ENCODE peak calls at places on chromosomes 1 and 21, in six cellular contexts. One of them, this sample, is unnamed.

GRCh38 chr1:24894002-24894401 is 36.1 kb downstream of the RUNX3 start:
- DNase-seq in H1: no peak
- DNase-seq in HepG2: no peak
- DNase-seq in GM12878: no peak
- DNase-seq in GM12892: no peak
- DNase-seq in K562: no peak
- DNase-seq in this sample: no peak

GRCh38 chr1:51728611-51729155 is 111.8 kb downstream of the OSBPL9 start:
- DNase-seq in K562: no peak
- DNase-seq in H1: no peak
- DNase-seq in GM12878: no peak
- DNase-seq in GM12892: no peak
- DNase-seq in HepG2: no peak
- DNase-seq in this sample: no peak

GRCh38 chr1:7177438-7178126 is 392.3 kb downstream of the CAMTA1 start:
- DNase-seq in GM12892: no peak
- DNase-seq in H1: no peak
- DNase-seq in K562: no peak
- DNase-seq in HepG2: no peak
- DNase-seq in GM12878: no peak
- DNase-seq in this sample: no peak

GRCh38 chr1:212699104-212699838 is 369 bp downstream of the BATF3 start:
- DNase-seq in GM12878: no peak
- DNase-seq in GM12892: no peak
- DNase-seq in H1: peak
- DNase-seq in K562: peak
- DNase-seq in HepG2: peak
- DNase-seq in this sample: peak

GRCh38 chr1:8371372-8371991 is 53.6 kb downstream of the SLC45A1 start:
- DNase-seq in GM12878: no peak
- DNase-seq in H1: no peak
- DNase-seq in HepG2: no peak
- DNase-seq in GM12892: no peak
- DNase-seq in K562: no peak
- DNase-seq in this sample: no peak

GRCh38 chr1:50977575-50978143 is 7.6 kb downstream of the CDKN2C start:
- DNase-seq in GM12878: no peak
- DNase-seq in HepG2: peak
- DNase-seq in H1: no peak
- DNase-seq in GM12892: peak
- DNase-seq in K562: peak
- DNase-seq in this sample: peak

GRCh38 chr1:211781260-211781659 is 49.3 kb downstream of the LPGAT1 start:
- DNase-seq in K562: no peak
- DNase-seq in GM12892: no peak
- DNase-seq in H1: no peak
- DNase-seq in HepG2: no peak
- DNase-seq in GM12878: no peak
- DNase-seq in this sample: peak

GRCh38 chr21:26587621-26588260 is 14.7 kb upstream of the CYYR1 start:
- DNase-seq in H1: no peak
- DNase-seq in HepG2: no peak
- DNase-seq in K562: no peak
- DNase-seq in GM12892: no peak
- DNase-seq in GM12878: no peak
- DNase-seq in this sample: no peak

GRCh38 chr1:32963746-32964460 is 706 bp downstream of the RNF19B start:
- DNase-seq in H1: no peak
- DNase-seq in GM12878: no peak
- DNase-seq in K562: peak
- DNase-seq in HepG2: no peak
- DNase-seq in GM12892: peak
- DNase-seq in this sample: peak

GRCh38 chr1:207754011-207754410 is 2.2 kb downstream of the CD46 start:
- DNase-seq in H1: no peak
- DNase-seq in HepG2: no peak
- DNase-seq in GM12878: no peak
- DNase-seq in K562: no peak
- DNase-seq in GM12892: no peak
- DNase-seq in this sample: no peak

GRCh38 chr1:207753611-207754010 is 1.8 kb downstream of the CD46 start:
- DNase-seq in H1: no peak
- DNase-seq in HepG2: no peak
- DNase-seq in GM12892: no peak
- DNase-seq in K562: no peak
- DNase-seq in GM12878: no peak
- DNase-seq in this sample: no peak

GRCh38 chr1:207750901-207751300 is 953 bp upstream of the CD46 start:
- DNase-seq in GM12892: no peak
- DNase-seq in K562: no peak
- DNase-seq in GM12878: no peak
- DNase-seq in H1: no peak
- DNase-seq in HepG2: no peak
- DNase-seq in this sample: no peak

GRCh38 chr1:207752456-207753132 is 740 bp downstream of the CD46 start:
- DNase-seq in GM12878: no peak
- DNase-seq in GM12892: peak
- DNase-seq in K562: peak
- DNase-seq in H1: no peak
- DNase-seq in HepG2: peak
- DNase-seq in this sample: peak

DNA sequence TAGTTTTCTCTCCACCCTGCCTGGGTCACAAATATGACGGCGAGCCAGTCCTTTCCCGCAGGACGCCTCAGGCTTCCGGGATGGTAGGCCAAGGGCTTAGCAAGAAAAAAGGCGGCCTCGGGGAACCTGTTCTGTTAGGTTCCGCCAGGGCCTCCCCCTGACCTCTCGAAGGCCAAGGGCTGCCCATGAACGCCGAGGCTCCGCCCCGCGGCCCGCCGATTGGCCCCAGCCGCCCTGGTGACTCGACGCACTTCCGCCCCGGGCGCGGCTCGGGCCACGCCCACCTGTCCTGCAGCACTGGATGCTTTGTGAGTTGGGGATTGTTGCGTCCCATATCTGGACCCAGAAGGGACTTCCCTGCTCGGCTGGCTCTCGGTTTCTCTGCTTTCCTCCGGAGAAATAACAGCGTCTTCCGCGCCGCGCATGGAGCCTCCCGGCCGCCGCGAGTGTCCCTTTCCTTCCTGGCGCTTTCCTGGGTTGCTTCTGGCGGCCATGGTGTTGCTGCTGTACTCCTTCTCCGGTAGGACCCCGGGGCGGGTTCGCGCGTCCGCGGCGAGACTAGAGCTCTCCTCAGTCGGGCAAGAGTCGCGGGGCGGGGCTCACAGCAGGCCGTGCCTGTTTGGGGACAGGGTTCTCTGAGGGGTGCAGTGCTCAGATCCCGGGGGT is at the start of gene CD46:
- DNase-seq in GM12878: peak
- DNase-seq in H1: peak
- DNase-seq in K562: peak
- DNase-seq in HepG2: peak
- DNase-seq in GM12892: peak
- DNase-seq in this sample: peak
- TF ChIP-seq POLR2A in GM12878: peak
- TF ChIP-seq POLR2A in H1: peak
- TF ChIP-seq POLR2A in K562: peak
- TF ChIP-seq POLR2A in HepG2: peak
- TF ChIP-seq POLR2A in GM12892: peak
- TF ChIP-seq POLR2A in this sample: peak

DNA sequence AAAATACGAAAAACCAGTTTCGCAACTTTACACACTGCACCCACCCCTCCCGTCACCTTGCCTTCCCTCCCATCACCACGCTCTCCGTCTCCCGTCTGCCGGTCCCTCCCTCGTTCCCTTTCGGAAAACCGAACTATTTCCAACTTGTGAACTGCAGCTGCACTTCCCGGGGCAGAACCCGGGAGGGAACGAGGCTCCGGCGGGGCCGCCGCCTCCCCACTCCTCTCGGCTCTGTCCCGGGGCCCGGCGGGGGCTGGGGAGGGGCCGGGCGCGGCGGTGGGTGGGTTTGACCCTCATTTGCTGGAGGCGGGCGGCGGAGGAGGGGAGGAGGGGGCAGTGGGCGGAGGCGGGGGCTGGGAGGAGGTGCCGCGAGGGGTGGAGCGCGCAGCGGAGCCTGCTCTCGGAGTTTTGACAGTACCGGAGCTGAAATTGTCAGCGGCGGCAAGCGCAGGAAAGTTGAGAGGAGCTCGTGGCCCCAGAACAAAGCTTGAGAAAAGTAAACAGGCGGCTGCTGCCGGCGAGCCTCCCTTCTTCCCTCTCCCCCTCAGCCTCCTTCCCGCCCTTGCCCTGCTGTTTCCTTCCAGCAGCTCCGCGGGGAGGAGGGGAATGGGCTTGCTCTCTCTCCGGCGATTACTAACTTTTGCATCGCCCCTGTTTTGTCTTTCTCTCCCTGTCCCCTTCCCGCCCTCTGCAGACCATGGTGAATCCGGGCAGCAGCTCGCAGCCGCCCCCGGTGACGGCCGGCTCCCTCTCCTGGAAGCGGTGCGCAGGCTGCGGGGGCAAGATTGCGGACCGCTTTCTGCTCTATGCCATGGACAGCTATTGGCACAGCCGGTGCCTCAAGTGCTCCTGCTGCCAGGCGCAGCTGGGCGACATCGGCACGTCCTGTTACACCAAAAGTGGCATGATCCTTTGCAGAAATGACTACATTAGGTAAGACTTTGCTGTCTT is 2.9 kb downstream of the LMO4 start:
- DNase-seq in GM12878: no peak
- DNase-seq in K562: peak
- DNase-seq in H1: peak
- DNase-seq in HepG2: peak
- DNase-seq in GM12892: peak
- DNase-seq in this sample: no peak
- TF ChIP-seq TAF1 in GM12878: no peak
- TF ChIP-seq TAF1 in K562: no peak
- TF ChIP-seq TAF1 in H1: peak
- TF ChIP-seq TAF1 in HepG2: no peak
- TF ChIP-seq TAF1 in GM12892: no peak
- TF ChIP-seq TAF1 in this sample: no peak

GRCh38 chr1:17128361-17128760 is 9.1 kb upstream of the PADI2 start:
- DNase-seq in K562: no peak
- DNase-seq in H1: no peak
- DNase-seq in GM12878: no peak
- DNase-seq in GM12892: no peak
- DNase-seq in HepG2: no peak
- DNase-seq in this sample: no peak
- TF ChIP-seq POLR2A in K562: no peak
- TF ChIP-seq POLR2A in H1: no peak
- TF ChIP-seq POLR2A in GM12878: no peak
- TF ChIP-seq POLR2A in GM12892: no peak
- TF ChIP-seq POLR2A in HepG2: no peak
- TF ChIP-seq POLR2A in this sample: no peak

DNA sequence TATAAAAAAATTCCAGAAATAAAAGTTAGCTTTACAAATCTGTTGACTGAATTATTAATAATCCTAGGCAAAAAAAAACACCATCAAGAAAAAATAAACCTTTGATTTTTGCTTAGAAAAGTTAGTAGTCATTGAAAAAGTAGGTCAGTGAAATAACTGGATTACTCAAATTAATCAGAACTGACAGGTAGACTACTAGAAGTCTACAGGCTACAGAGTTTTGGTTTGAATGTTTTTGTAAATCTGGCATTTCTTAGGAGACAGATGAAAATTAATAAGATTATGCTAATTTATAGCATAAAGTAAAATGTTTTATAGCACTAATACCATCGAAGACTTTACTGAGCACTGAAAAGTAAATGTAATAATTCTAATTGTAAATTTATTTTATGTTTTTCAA is 511.9 kb downstream of the PTPRC start:
- DNase-seq in K562: no peak
- DNase-seq in H1: no peak
- DNase-seq in HepG2: no peak
- DNase-seq in GM12878: no peak
- DNase-seq in GM12892: no peak
- DNase-seq in this sample: no peak
- TF ChIP-seq TAF1 in K562: no peak
- TF ChIP-seq TAF1 in H1: no peak
- TF ChIP-seq TAF1 in HepG2: no peak
- TF ChIP-seq TAF1 in GM12878: no peak
- TF ChIP-seq TAF1 in GM12892: no peak
- TF ChIP-seq TAF1 in this sample: no peak

GRCh38 chr1:157521056-157521455 is 31.3 kb downstream of the FCRL5 start:
- DNase-seq in HepG2: no peak
- DNase-seq in H1: no peak
- DNase-seq in GM12892: no peak
- DNase-seq in GM12878: no peak
- DNase-seq in K562: no peak
- DNase-seq in this sample: no peak

GRCh38 chr1:157515709-157516108 is 36.6 kb downstream of the FCRL5 start:
- DNase-seq in GM12878: no peak
- DNase-seq in K562: no peak
- DNase-seq in H1: no peak
- DNase-seq in HepG2: no peak
- DNase-seq in GM12892: no peak
- DNase-seq in this sample: no peak

GRCh38 chr1:157520386-157520935 is 31.9 kb downstream of the FCRL5 start:
- DNase-seq in H1: no peak
- DNase-seq in GM12892: no peak
- DNase-seq in GM12878: no peak
- DNase-seq in HepG2: no peak
- DNase-seq in K562: no peak
- DNase-seq in this sample: no peak

GRCh38 chr1:157517026-157517425 is 35.3 kb downstream of the FCRL5 start:
- DNase-seq in K562: no peak
- DNase-seq in GM12892: no peak
- DNase-seq in HepG2: no peak
- DNase-seq in GM12878: no peak
- DNase-seq in H1: no peak
- DNase-seq in this sample: no peak

GRCh38 chr1:157519451-157519850 is 32.9 kb downstream of the FCRL5 start:
- DNase-seq in HepG2: no peak
- DNase-seq in GM12892: no peak
- DNase-seq in H1: no peak
- DNase-seq in K562: no peak
- DNase-seq in GM12878: no peak
- DNase-seq in this sample: no peak
- TF ChIP-seq POLR2A in HepG2: no peak
- TF ChIP-seq POLR2A in GM12892: no peak
- TF ChIP-seq POLR2A in H1: no peak
- TF ChIP-seq POLR2A in K562: no peak
- TF ChIP-seq POLR2A in GM12878: no peak
- TF ChIP-seq POLR2A in this sample: no peak

GRCh38 chr1:36352141-36352909 is 28.9 kb upstream of the EVA1B start:
- DNase-seq in HepG2: peak
- DNase-seq in H1: no peak
- DNase-seq in GM12892: no peak
- DNase-seq in GM12878: no peak
- DNase-seq in K562: no peak
- DNase-seq in this sample: no peak

GRCh38 chr1:36351222-36351977 is 28.0 kb upstream of the EVA1B start:
- DNase-seq in K562: no peak
- DNase-seq in HepG2: no peak
- DNase-seq in H1: no peak
- DNase-seq in GM12892: no peak
- DNase-seq in GM12878: no peak
- DNase-seq in this sample: no peak

GRCh38 chr1:36354486-36354885 is 31.0 kb upstream of the EVA1B start:
- DNase-seq in GM12892: no peak
- DNase-seq in K562: no peak
- DNase-seq in HepG2: no peak
- DNase-seq in GM12878: no peak
- DNase-seq in H1: no peak
- DNase-seq in this sample: no peak

GRCh38 chr1:36350659-36351171 is 27.3 kb upstream of the EVA1B start:
- DNase-seq in K562: no peak
- DNase-seq in HepG2: no peak
- DNase-seq in H1: no peak
- DNase-seq in GM12892: no peak
- DNase-seq in GM12878: no peak
- DNase-seq in this sample: no peak

GRCh38 chr1:36352910-36353878 is 29.7 kb upstream of the EVA1B start:
- DNase-seq in GM12878: no peak
- DNase-seq in HepG2: no peak
- DNase-seq in H1: no peak
- DNase-seq in K562: no peak
- DNase-seq in GM12892: no peak
- DNase-seq in this sample: no peak
- TF ChIP-seq TAF1 in GM12878: no peak
- TF ChIP-seq TAF1 in HepG2: no peak
- TF ChIP-seq TAF1 in H1: no peak
- TF ChIP-seq TAF1 in K562: no peak
- TF ChIP-seq TAF1 in GM12892: no peak
- TF ChIP-seq TAF1 in this sample: no peak

This sample was measured in GM12891.